ENCODE peak calls at places on chromosome 6, in nine cellular contexts. B is SJSA1; S is stimulated activated CD4-positive, alpha-beta T cell treated with anti-CD3 and anti-CD28 coated beads, Interleukin-4, amount 100 ng/mL, for 48 hours; V is ascending aorta; K is stimulated activated CD8-positive, alpha-beta memory T cell treated with anti-CD3 and anti-CD28 coated beads, Interleukin-7, amount 100 ng/mL, for 1 hour; H is stimulated activated naive CD8-positive, alpha-beta T cell treated with anti-CD3 and anti-CD28 coated beads, Interleukin-15, Interleukin-2, amounts not matched to agents 100 U/mL and 50 U/mL, for 24 hours; X is HT1080; J is naive B cell; M is left lobe of liver. E is an unnamed sample.

GRCh38 chr6:44262467-44263356 is 2.6 kb downstream of the NFKBIE start:
- DNase-seq in B (no peak), V (no peak), M (no peak), X (no peak), H (peak; percentile 23), S (no peak), J (no peak), K (no peak), E (no peak)

GRCh38 chr6:125918681-125919566 is 37.6 kb upstream of the HINT3 start:
- DNase-seq in V (no peak), H (peak; percentile 42), B (no peak), X (peak; percentile 50), K (no peak), J (peak; percentile 65), S (peak; percentile 32), M (peak; percentile 65), E (peak; percentile 56)

GRCh38 chr6:150940951-150941350 is 75.4 kb downstream of the MTHFD1L start:
- DNase-seq in X (no peak), V (no peak), S (no peak), J (no peak), H (no peak), B (no peak), K (no peak), M (no peak), E (no peak)

GRCh38 chr6:31821301-31822037 is 6.1 kb upstream of the HSPA1B start:
- DNase-seq in S (peak; percentile 72), M (peak; percentile 75), J (no peak), H (peak; percentile 82), X (peak; percentile 53), K (no peak), V (peak; percentile 84), B (peak; percentile 58), E (peak; percentile 60)

GRCh38 chr6:143348531-143348930 is 102.0 kb downstream of the ADAT2 start:
- DNase-seq in B (no peak), S (no peak), K (no peak), J (no peak), H (no peak), X (no peak), M (no peak), V (no peak), E (no peak)

GRCh38 chr6:119034827-119035458 is 43.5 kb downstream of the FAM184A start:
- DNase-seq in X (no peak), S (no peak), H (no peak), K (no peak), M (no peak), V (no peak), B (no peak), J (no peak), E (no peak)

GRCh38 chr6:131950767-131951575 is at the start of gene CCN2:
- DNase-seq in M (peak; percentile 85), X (peak; percentile 99), H (peak; percentile 8), S (no peak), J (peak; percentile 29), B (peak; percentile 98), V (peak; percentile 97), K (no peak), E (peak; percentile 38)

GRCh38 chr6:43983632-43984031 is 143.6 kb downstream of the MRPL14 start:
- DNase-seq in X (no peak), S (no peak), M (no peak), B (no peak), J (no peak), H (no peak), K (no peak), V (peak; percentile 35), E (no peak)

GRCh38 chr6:150372051-150372450 is 3.2 kb downstream of the IYD start:
- DNase-seq in H (no peak), B (no peak), X (no peak), M (no peak), V (no peak), J (no peak), K (no peak), S (no peak), E (no peak)

GRCh38 chr6:39214846-39215639 is 14.2 kb downstream of the KCNK5 start:
- DNase-seq in X (no peak), M (peak; percentile 82), J (no peak), V (no peak), H (no peak), B (no peak), S (no peak), K (no peak), E (no peak)

GRCh38 chr6:147132889-147133288 is 71.3 kb upstream of the STXBP5 start:
- DNase-seq in B (no peak), H (no peak), M (no peak), V (no peak), S (no peak), X (no peak), K (no peak), J (no peak), E (no peak)

GRCh38 chr6:90217621-90218496 is 78.8 kb downstream of the BACH2 start:
- DNase-seq in M (peak; percentile 76), J (no peak), K (no peak), X (no peak), H (no peak), V (no peak), S (no peak), B (no peak), E (no peak)

GRCh38 chr6:52725133-52725529 is 38.1 kb downstream of the GSTA2 start:
- DNase-seq in M (peak; percentile 57), J (no peak), K (no peak), H (no peak), V (peak; percentile 67), S (no peak), X (no peak), B (no peak), E (no peak)

GRCh38 chr6:16244869-16245451 is 6.6 kb downstream of the GMPR start:
- DNase-seq in X (no peak), S (no peak), M (peak; percentile 51), H (no peak), K (no peak), J (no peak), V (no peak), B (no peak), E (no peak)

GRCh38 chr6:138196142-138196738 is 22.1 kb downstream of the PBOV1 start:
- DNase-seq in B (no peak), S (no peak), J (no peak), V (no peak), K (no peak), H (no peak), X (no peak), M (no peak), E (no peak)

GRCh38 chr6:19866199-19866872 is 29.2 kb downstream of the ID4 start:
- DNase-seq in B (no peak), V (no peak), K (no peak), M (no peak), J (no peak), S (no peak), H (no peak), X (no peak), E (no peak)

GRCh38 chr6:3285049-3285639 is 26.4 kb downstream of the PSMG4 start:
- DNase-seq in H (no peak), M (no peak), S (no peak), X (no peak), V (peak; percentile 50), J (no peak), B (no peak), K (no peak), E (no peak)

GRCh38 chr6:68368845-68369244 is 266.2 kb upstream of the ADGRB3 start:
- DNase-seq in S (no peak), X (no peak), V (no peak), J (no peak), B (no peak), H (no peak), K (no peak), M (no peak), E (no peak)

GRCh38 chr6:112205521-112206458 is 48.6 kb downstream of the LAMA4 start:
- DNase-seq in V (no peak), S (no peak), X (peak; percentile 95), K (no peak), M (no peak), J (no peak), H (no peak), B (no peak), E (no peak)

GRCh38 chr6:118387921-118388701 is 160.0 kb upstream of the PLN start:
- DNase-seq in H (no peak), X (peak; percentile 93), M (no peak), V (no peak), S (no peak), J (no peak), B (peak; percentile 54), K (no peak), E (no peak)

GRCh38 chr6:24228681-24229255 is 102.8 kb downstream of the NRSN1 start:
- DNase-seq in J (no peak), B (no peak), V (no peak), K (no peak), S (no peak), X (peak; percentile 66), H (peak; percentile 8), M (no peak), E (no peak)

GRCh38 chr6:166736606-166737005 is 109.6 kb upstream of the RPS6KA2 start:
- DNase-seq in S (no peak), J (no peak), B (no peak), H (no peak), K (no peak), M (no peak), V (no peak), X (peak; percentile 93), E (no peak)

GRCh38 chr6:7190791-7191190 is 83.0 kb downstream of the RREB1 start:
- DNase-seq in B (no peak), H (no peak), V (no peak), K (no peak), M (no peak), J (no peak), S (no peak), X (no peak), E (no peak)

GRCh38 chr6:144377586-144377985 is 92.5 kb downstream of the UTRN start:
- DNase-seq in J (no peak), M (no peak), K (no peak), B (no peak), S (no peak), X (peak; percentile 54), V (no peak), H (no peak), E (no peak)

GRCh38 chr6:34947561-34947960 is 58.5 kb downstream of the ANKS1A start:
- DNase-seq in J (no peak), V (no peak), M (no peak), B (no peak), K (no peak), X (no peak), S (no peak), H (no peak), E (no peak)

GRCh38 chr6:74785236-74785635 is 420.6 kb downstream of the COL12A1 start:
- DNase-seq in H (no peak), B (no peak), S (no peak), X (no peak), M (no peak), K (no peak), V (no peak), J (no peak), E (no peak)

GRCh38 chr6:16239798-16240123 is 1.4 kb downstream of the GMPR start:
- DNase-seq in K (no peak), J (peak; percentile 20), H (no peak), V (peak; percentile 93), M (no peak), X (no peak), S (no peak), B (peak; percentile 84), E (no peak)

GRCh38 chr6:63997727-63998126 is 362.1 kb downstream of the PHF3 start:
- DNase-seq in K (no peak), J (no peak), M (no peak), X (no peak), H (no peak), S (no peak), B (no peak), V (no peak), E (no peak)

GRCh38 chr6:33080127-33081089 is 4.6 kb downstream of the HLA-DPB1 start:
- DNase-seq in S (no peak), V (peak; percentile 82), B (no peak), M (peak; percentile 55), J (no peak), H (peak; percentile 18), X (peak; percentile 82), K (no peak), E (no peak)

GRCh38 chr6:13362432-13362831 is 34.1 kb upstream of the TBC1D7 start:
- DNase-seq in B (peak; percentile 86), J (no peak), S (no peak), K (no peak), X (no peak), H (no peak), M (no peak), V (no peak), E (no peak)

GRCh38 chr6:29720863-29721262 is 2.4 kb upstream of the HLA-F start:
- DNase-seq in H (no peak), J (no peak), X (no peak), B (no peak), V (no peak), M (no peak), S (no peak), K (no peak), E (no peak)

E was measured in germinal center.